ENCODE peak calls at places on chromosomes 3 and 15, in ten cellular contexts. I is heart left ventricle, L is BE2C, B is GM23338, F is SK-N-SH, J is neural progenitor cell, Q is foreskin fibroblast, G is SJSA1, T is mesenchymal stem cell, V is IMR-90. Y is an unnamed sample.

GRCh38 chr15:60006203-60006782 is 2.2 kb downstream of the FOXB1 start:
- DNase-seq in I (no peak), L (no peak), B (peak; percentile 94), F (peak; percentile 40), J (peak; percentile 95), Q (peak; percentile 45), G (peak; percentile 59), T (peak; percentile 81), V (peak; percentile 2), Y (peak; percentile 55)

GRCh38 chr15:78302579-78302978 is 3.2 kb upstream of the SKIC8 start:
- DNase-seq in I (no peak), L (no peak), B (no peak), F (no peak), J (no peak), Q (peak; percentile 92), G (peak; percentile 38), T (peak; percentile 43), V (peak; percentile 85), Y (no peak)

GRCh38 chr3:111691293-111691909 is 96.3 kb upstream of the ZBED2 start:
- DNase-seq in I (no peak), L (no peak), B (peak; percentile 68), F (peak; percentile 47), J (peak; percentile 37), Q (peak; percentile 79), G (no peak), T (peak; percentile 63), V (peak; percentile 76), Y (peak; percentile 54)

GRCh38 chr3:102715030-102715697 is 280.3 kb downstream of the ZPLD1 start:
- DNase-seq in I (no peak), L (no peak), B (no peak), F (no peak), J (no peak), Q (peak; percentile 0), G (peak; percentile 16), T (no peak), V (no peak), Y (no peak)

GRCh38 chr15:75597667-75598341 is 18.7 kb upstream of the PTPN9 start:
- DNase-seq in I (no peak), L (no peak), B (peak; percentile 72), F (no peak), J (peak; percentile 24), Q (peak; percentile 26), G (no peak), T (peak; percentile 35), V (no peak), Y (peak; percentile 31)

GRCh38 chr15:75648156-75649000 is 666 bp downstream of the SNX33 start:
- DNase-seq in I (peak; percentile 65), L (no peak), B (peak; percentile 82), F (peak; percentile 77), J (peak; percentile 88), Q (peak; percentile 68), G (peak; percentile 50), T (peak; percentile 74), V (no peak), Y (peak; percentile 47)

GRCh38 chr3:145133281-145133680 is 1027.7 kb downstream of the PLOD2 start:
- DNase-seq in I (no peak), L (no peak), B (no peak), F (no peak), J (peak; percentile 6), Q (no peak), G (no peak), T (no peak), V (no peak), Y (no peak)

GRCh38 chr3:55615694-55616310 is 128.7 kb upstream of the WNT5A start:
- DNase-seq in I (no peak), L (no peak), B (peak; percentile 76), F (no peak), J (peak; percentile 49), Q (peak; percentile 22), G (no peak), T (peak; percentile 36), V (no peak), Y (no peak)

GRCh38 chr15:77696006-77696631 is 63.4 kb upstream of the LINGO1 start:
- DNase-seq in I (no peak), L (no peak), B (no peak), F (peak; percentile 65), J (no peak), Q (no peak), G (no peak), T (no peak), V (no peak), Y (no peak)

GRCh38 chr3:179272385-179272784 is 21.5 kb upstream of the KCNMB3 start:
- DNase-seq in I (no peak), L (peak; percentile 10), B (no peak), F (peak; percentile 34), J (no peak), Q (peak; percentile 54), G (no peak), T (no peak), V (peak; percentile 8), Y (peak; percentile 5)

GRCh38 chr15:35738370-35738769 is 192.4 kb upstream of the DPH6 start:
- DNase-seq in I (no peak), L (no peak), B (peak; percentile 10), F (no peak), J (no peak), Q (peak; percentile 36), G (peak; percentile 42), T (peak; percentile 80), V (peak; percentile 20), Y (no peak)

GRCh38 chr3:28467414-28467813 is 118.8 kb upstream of the AZI2 start:
- DNase-seq in I (no peak), L (no peak), B (no peak), F (no peak), J (no peak), Q (no peak), G (no peak), T (no peak), V (no peak), Y (no peak)

GRCh38 chr15:101126618-101127502 is 125.0 kb downstream of the CHSY1 start:
- DNase-seq in I (no peak), L (peak; percentile 64), B (no peak), F (peak; percentile 63), J (peak; percentile 53), Q (peak; percentile 42), G (peak; percentile 64), T (peak; percentile 50), V (peak; percentile 81), Y (no peak)

GRCh38 chr3:125585595-125586223 is 9.6 kb downstream of the OSBPL11 start:
- DNase-seq in I (peak; percentile 56), L (peak; percentile 67), B (peak; percentile 86), F (peak; percentile 66), J (peak; percentile 77), Q (peak; percentile 90), G (peak; percentile 43), T (peak; percentile 80), V (peak; percentile 82), Y (peak; percentile 70)

DNA sequence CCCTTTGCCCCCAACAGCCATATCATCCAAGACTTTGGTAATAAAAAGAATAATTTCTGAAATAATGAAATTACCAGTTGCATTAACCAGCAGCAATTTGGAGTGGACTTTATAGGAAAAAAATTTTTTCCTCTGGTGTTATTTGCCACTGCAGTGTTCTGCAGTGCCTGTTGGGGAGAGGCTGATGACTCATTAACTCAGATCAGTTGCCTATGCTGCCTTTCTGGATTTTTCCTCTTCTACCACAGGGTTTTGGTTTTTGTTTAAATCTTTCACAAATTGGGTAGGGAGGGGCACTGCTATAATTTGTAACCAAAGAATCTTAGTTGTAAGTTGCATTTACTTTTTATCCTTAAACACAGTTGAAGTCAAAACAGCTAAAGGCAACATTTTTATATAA is 22.7 kb downstream of the ATP6V1A start:
- DNase-seq in I (no peak), L (no peak), B (no peak), F (peak; percentile 12), J (no peak), Q (peak; percentile 72), G (peak; percentile 29), T (peak; percentile 73), V (peak; percentile 70), Y (peak; percentile 13)
- H3K4me3 ChIP-seq in I (no peak overlapping the region), L (no peak overlapping the region), B (no peak overlapping the region), F (no peak overlapping the region), J (no peak overlapping the region), Q (no peak overlapping the region), G (no peak overlapping the region), T (no peak overlapping the region), V (no peak overlapping the region), Y (no peak overlapping the region)

GRCh38 chr3:66496731-66497130 is 4.1 kb downstream of the LRIG1 start:
- DNase-seq in I (no peak), L (no peak), B (peak; percentile 75), F (no peak), J (no peak), Q (no peak), G (no peak), T (no peak), V (no peak), Y (no peak)

GRCh38 chr3:66497288-66497972 is 3.4 kb downstream of the LRIG1 start:
- DNase-seq in I (no peak), L (no peak), B (no peak), F (no peak), J (no peak), Q (no peak), G (no peak), T (no peak), V (no peak), Y (peak; percentile 34)

GRCh38 chr3:66494964-66495581 is 5.7 kb downstream of the LRIG1 start:
- DNase-seq in I (no peak), L (no peak), B (no peak), F (no peak), J (peak; percentile 67), Q (no peak), G (no peak), T (no peak), V (no peak), Y (peak; percentile 7)

GRCh38 chr3:66493464-66494099 is 7.2 kb downstream of the LRIG1 start:
- DNase-seq in I (no peak), L (no peak), B (no peak), F (no peak), J (no peak), Q (no peak), G (no peak), T (no peak), V (no peak), Y (peak; percentile 67)

GRCh38 chr3:66495633-66496032 is 5.2 kb downstream of the LRIG1 start:
- DNase-seq in I (peak; percentile 43), L (no peak), B (peak; percentile 86), F (no peak), J (peak; percentile 91), Q (no peak), G (no peak), T (no peak), V (no peak), Y (peak; percentile 59)
- H3K4me3 ChIP-seq in I (no peak overlapping the region), L (no peak overlapping the region), B (peak overlapping the region; percentile 69), F (no peak overlapping the region), J (peak overlapping the region; percentile 99), Q (no peak overlapping the region), G (no peak overlapping the region), T (no peak overlapping the region), V (no peak overlapping the region), Y (no peak overlapping the region)

GRCh38 chr3:51390186-51390585 is 899 bp upstream of the RBM15B start:
- DNase-seq in I (no peak), L (no peak), B (no peak), F (no peak), J (no peak), Q (no peak), G (no peak), T (no peak), V (no peak), Y (no peak)
- H3K4me3 ChIP-seq in I (peak overlapping the region; percentile 64), L (no peak overlapping the region), B (peak overlapping the region; percentile 82), F (peak overlapping the region; percentile 76), J (no peak overlapping the region), Q (peak overlapping the region; percentile 64), G (no peak overlapping the region), T (peak overlapping the region; percentile 81), V (no peak overlapping the region), Y (no peak overlapping the region)

DNA sequence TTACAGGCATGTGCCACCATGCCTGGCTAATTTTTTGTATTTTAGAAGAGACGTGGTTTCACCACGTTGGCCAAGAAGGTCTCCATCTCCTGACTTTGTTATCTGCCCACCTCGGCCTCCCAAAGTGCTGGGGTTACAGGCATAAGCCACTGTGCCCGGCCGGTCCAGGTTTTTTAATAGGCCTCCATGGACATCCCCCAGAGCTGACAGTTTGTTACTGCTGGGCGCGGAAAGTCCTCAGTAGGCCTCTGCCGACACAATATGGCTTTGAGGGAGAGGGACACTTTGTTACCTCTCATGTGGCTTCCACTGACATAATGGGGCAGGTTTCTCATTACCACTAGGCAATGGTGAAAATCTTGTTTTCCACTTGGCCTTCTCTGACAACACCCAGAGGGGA is 152.0 kb downstream of the WNT7A start:
- DNase-seq in I (no peak), L (no peak), B (peak; percentile 11), F (no peak), J (no peak), Q (no peak), G (no peak), T (no peak), V (no peak), Y (no peak)
- H3K4me3 ChIP-seq in I (no peak overlapping the region), L (no peak overlapping the region), B (peak overlapping the region; percentile 4), F (no peak overlapping the region), J (no peak overlapping the region), Q (no peak overlapping the region), G (no peak overlapping the region), T (no peak overlapping the region), V (no peak overlapping the region), Y (no peak overlapping the region)